ENCODE peak calls at places on chromosomes 3 and 15, in eight cellular contexts. B, V, A, F, O, S, X and K are unnamed samples.

GRCh38 chr15:53910852-53911251 is 67.4 kb upstream of the UNC13C start:
- DNase-seq in B (no peak), S (no peak), A (no peak), O (no peak), F (no peak), V (no peak), X (no peak), K (no peak)

GRCh38 chr3:55198554-55198953 is 270.7 kb upstream of the LRTM1 start:
- DNase-seq in O (no peak), S (no peak), B (peak), F (no peak), X (no peak), A (no peak), V (no peak), K (no peak)

GRCh38 chr15:69392352-69392751 is 21.8 kb upstream of the KIF23 start:
- DNase-seq in S (no peak), B (no peak), O (no peak), A (no peak), F (no peak), X (no peak), V (no peak), K (no peak)

GRCh38 chr3:136778865-136779264 is 26.7 kb upstream of the STAG1 start:
- DNase-seq in V (no peak), O (no peak), B (peak), X (no peak), S (no peak), A (no peak), F (no peak), K (no peak)

GRCh38 chr3:179750720-179751328 is 98.0 kb downstream of the USP13 start:
- DNase-seq in V (no peak), X (peak), S (no peak), F (no peak), A (no peak), O (peak), B (peak), K (no peak)

GRCh38 chr15:73935547-73935946 is 9.3 kb downstream of the LOXL1 start:
- DNase-seq in O (no peak), A (no peak), X (no peak), F (no peak), S (no peak), B (no peak), V (peak), K (no peak)

GRCh38 chr3:136277634-136278033 is 27.5 kb downstream of the PCCB start:
- DNase-seq in B (no peak), O (no peak), X (no peak), F (no peak), S (no peak), A (peak), V (no peak), K (peak)

GRCh38 chr15:42080585-42081462 is 13.5 kb downstream of the PLA2G4D start:
- DNase-seq in O (no peak), F (no peak), S (peak), A (peak), X (no peak), V (no peak), B (peak), K (no peak)

GRCh38 chr3:133937061-133937686 is 41.5 kb upstream of the RAB6B start:
- DNase-seq in X (no peak), V (peak), O (peak), F (no peak), B (no peak), S (peak), A (peak), K (no peak)

GRCh38 chr15:43376017-43376705 is 5.3 kb downstream of the TUBGCP4 start:
- DNase-seq in V (no peak), B (peak), O (peak), A (peak), X (peak), S (no peak), F (no peak), K (no peak)

GRCh38 chr15:30882861-30883433 is 20.8 kb upstream of the FAN1 start:
- DNase-seq in B (no peak), S (no peak), X (no peak), A (no peak), O (no peak), F (no peak), V (no peak), K (no peak)

GRCh38 chr3:42189746-42190145 is 76.2 kb downstream of the CCK start:
- DNase-seq in F (no peak), X (no peak), V (peak), B (peak), O (no peak), S (no peak), A (no peak), K (no peak)

GRCh38 chr3:40717471-40717870 is 192.7 kb downstream of the ZNF621 start:
- DNase-seq in V (no peak), A (no peak), X (no peak), B (no peak), F (no peak), S (no peak), O (peak), K (no peak)

GRCh38 chr3:156681003-156681402 is 6.6 kb downstream of the TIPARP start:
- DNase-seq in O (no peak), A (peak), B (peak), V (no peak), F (no peak), X (peak), S (no peak), K (peak)

GRCh38 chr15:31930967-31931366 is 99.3 kb upstream of the CHRNA7 start:
- DNase-seq in O (no peak), A (no peak), S (no peak), B (no peak), F (no peak), V (no peak), X (no peak), K (no peak)

GRCh38 chr3:146217324-146217723 is 33.6 kb downstream of the PLSCR4 start:
- DNase-seq in X (no peak), F (no peak), S (no peak), O (no peak), A (no peak), B (no peak), V (no peak), K (no peak)

GRCh38 chr3:137165117-137165806 is 207.5 kb downstream of the IL20RB start:
- DNase-seq in X (no peak), O (peak), F (no peak), V (no peak), A (peak), S (no peak), B (peak), K (no peak)

GRCh38 chr15:67510597-67511225 is 10.2 kb upstream of the C15orf61 start:
- DNase-seq in X (no peak), A (no peak), F (no peak), B (peak), O (no peak), S (no peak), V (no peak), K (no peak)

GRCh38 chr15:70190965-70191364 is 93.2 kb upstream of the TLE3 start:
- DNase-seq in X (no peak), F (no peak), V (peak), O (no peak), S (no peak), A (peak), B (no peak), K (no peak)

GRCh38 chr3:183428140-183429023 is at the start of gene MCF2L2:
- DNase-seq in X (no peak), B (peak), S (no peak), V (peak), A (peak), O (peak), F (peak), K (no peak)

GRCh38 chr3:183430325-183430957 is 2.0 kb upstream of the MCF2L2 start:
- DNase-seq in V (no peak), X (no peak), S (no peak), O (peak), A (no peak), B (no peak), F (no peak), K (no peak)

DNA sequence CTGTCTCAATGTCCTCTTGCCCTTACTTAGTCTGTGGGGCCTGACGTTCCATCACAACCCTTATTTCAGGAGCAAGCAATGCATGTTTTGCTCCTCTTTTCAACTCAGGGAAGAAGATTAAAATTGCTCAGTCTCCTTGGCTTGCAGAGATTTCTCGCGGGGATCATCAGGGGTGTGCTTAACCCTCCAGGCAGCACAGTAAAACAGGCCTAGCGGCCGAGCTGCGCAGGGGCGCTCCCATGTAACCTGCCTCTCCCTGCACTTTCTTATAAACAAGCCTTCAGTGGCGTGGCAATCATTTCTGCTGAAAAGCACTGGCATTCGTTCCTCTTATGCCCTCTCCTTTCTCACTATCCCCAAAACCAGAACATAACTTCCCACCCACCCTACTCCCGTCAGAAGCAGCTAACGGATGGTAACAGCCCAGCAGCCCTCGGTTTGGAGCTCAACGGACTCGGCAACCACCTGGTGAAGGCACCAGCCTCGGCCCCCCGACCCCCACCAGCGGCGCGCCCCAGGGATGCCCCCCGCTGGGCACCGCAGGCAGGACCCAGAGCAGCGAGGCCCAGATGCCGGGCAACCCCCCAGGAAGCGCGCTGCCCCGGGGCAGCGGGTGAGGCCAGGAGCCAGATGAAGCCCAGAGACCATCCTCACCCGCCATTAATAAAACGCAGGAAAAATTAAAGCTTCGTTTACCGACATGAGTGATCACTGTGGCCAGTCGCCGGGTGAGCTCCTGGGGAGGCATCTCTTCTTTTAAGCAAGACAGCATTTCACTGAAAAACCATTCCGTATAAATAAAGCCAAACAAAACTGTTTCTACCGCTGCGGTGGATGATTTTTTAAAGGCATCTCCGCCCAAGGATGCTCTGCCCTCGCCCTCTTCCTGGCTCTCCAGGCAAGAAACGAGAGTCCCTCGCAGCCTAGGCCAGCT is 946 bp downstream of the MCF2L2 start:
- DNase-seq in A (peak), S (no peak), O (peak), F (no peak), V (no peak), X (no peak), B (no peak), K (no peak)
- H3K4me3 ChIP-seq in A (peak), S (peak), O (peak), F (peak), V (peak), X (peak), B (peak), K (peak)

GRCh38 chr3:129559565-129560079 is 16.6 kb downstream of the H1-8 start:
- DNase-seq in O (no peak), X (no peak), S (no peak), F (no peak), B (no peak), A (no peak), V (no peak), K (no peak)

GRCh38 chr3:129560931-129561594 is 18.1 kb downstream of the H1-8 start:
- DNase-seq in V (peak), X (no peak), B (peak), O (peak), S (peak), F (peak), A (no peak), K (no peak)

GRCh38 chr3:129558772-129559564 is 16.0 kb downstream of the H1-8 start:
- DNase-seq in X (peak), V (no peak), S (no peak), B (peak), A (no peak), F (no peak), O (no peak), K (no peak)

GRCh38 chr3:129561619-129562248 is 18.8 kb downstream of the H1-8 start:
- DNase-seq in F (no peak), O (no peak), A (no peak), B (no peak), V (no peak), S (no peak), X (no peak), K (no peak)

DNA sequence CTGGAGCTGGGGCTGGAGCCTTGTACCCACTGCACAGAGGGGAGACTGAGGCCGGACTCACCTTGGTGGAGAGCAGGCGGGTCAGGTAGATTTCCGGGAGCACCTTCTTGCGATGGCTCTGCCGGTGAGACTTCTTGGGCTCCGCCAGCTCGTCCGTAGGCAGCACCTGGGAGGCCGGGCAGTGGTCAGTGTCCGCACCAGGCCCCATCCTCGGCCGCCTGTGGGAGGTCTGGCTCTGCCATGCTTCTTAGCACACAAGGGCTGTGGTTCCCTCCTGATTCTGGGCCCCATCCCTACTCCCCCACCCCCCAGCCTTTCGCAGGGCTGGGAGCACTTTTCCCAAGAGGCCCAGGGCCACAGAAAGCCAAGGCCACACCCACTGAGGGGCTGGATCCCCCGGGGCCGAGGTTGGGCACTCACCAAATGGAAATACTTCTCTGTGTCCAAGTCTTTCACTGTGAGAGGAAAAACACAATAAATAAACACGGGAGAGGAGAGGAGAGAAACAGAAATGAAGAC is 17.4 kb downstream of the H1-8 start:
- DNase-seq in O (no peak), B (peak), X (no peak), A (no peak), V (peak), S (no peak), F (no peak), K (no peak)
- H3K4me3 ChIP-seq in O (no peak), B (no peak), X (no peak), A (no peak), V (no peak), S (no peak), F (no peak), K (no peak)

DNA sequence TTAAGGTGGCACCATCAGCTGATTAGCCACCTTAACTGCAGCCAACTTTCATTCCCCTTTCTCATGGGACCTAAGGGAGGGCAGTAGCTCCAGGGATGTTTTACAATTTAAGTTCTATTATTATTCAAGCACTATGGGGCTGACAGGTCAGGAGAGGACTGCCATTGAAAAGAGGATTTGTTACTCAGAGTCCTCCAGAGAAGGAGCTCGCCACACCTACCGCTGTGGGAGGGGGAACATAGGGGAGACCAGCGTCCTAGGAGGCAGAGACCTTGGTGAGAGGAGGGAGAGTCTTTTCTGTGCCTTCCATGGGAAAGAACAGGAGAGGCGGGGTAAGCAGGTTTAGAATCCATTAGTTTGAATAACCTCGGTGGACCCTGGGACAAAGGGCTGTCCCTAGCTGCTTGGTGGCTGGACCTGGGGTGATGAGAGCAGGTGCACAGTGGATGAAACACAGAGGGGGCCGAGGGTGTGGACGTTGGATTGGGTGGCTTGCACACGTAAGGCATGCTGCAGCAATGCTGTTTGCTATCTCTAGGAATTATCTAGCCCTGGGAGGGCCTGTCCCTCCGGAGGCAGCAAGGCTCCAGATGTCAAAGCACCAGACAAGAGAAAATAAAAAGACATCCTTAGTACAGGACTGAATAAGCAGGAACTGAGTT is 14.2 kb downstream of the ATP10A start:
- DNase-seq in O (no peak), A (no peak), B (no peak), F (no peak), V (no peak), X (no peak), S (no peak), K (peak)
- H3K4me3 ChIP-seq in O (no peak), A (no peak), B (no peak), F (peak), V (no peak), X (peak), S (peak), K (no peak)

GRCh38 chr3:178623666-178624255 is 87.5 kb downstream of the KCNMB2 start:
- DNase-seq in S (no peak), A (no peak), B (peak), F (no peak), O (no peak), X (no peak), V (no peak), K (no peak)

GRCh38 chr3:178618907-178619306 is 82.7 kb downstream of the KCNMB2 start:
- DNase-seq in V (no peak), O (no peak), S (no peak), A (no peak), X (no peak), F (no peak), B (no peak), K (no peak)

DNA sequence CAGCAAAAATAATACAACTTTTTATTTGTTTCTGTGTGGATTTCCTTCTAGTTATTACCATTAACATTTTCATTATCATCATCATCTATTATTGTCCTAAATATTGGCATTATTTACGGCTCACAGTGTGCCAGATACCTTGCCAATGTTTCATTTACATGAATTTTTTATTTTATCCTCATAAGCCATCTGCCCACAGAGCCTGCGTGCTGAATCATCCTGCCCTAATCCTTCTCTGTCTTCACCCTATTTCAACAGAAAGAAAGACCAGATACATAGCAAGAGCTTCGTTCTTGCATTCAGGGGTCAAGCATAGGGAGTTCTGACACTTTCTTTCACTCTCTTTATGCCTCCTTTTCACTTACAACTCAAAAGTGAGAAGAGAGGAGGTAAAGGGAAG is 82.0 kb downstream of the KCNMB2 start:
- DNase-seq in V (no peak), A (no peak), X (no peak), S (no peak), B (no peak), O (no peak), F (no peak), K (no peak)
- H3K4me3 ChIP-seq in V (no peak), A (no peak), X (no peak), S (no peak), B (no peak), O (no peak), F (no peak), K (no peak)

GRCh38 chr15:96183020-96183926 is 147.2 kb upstream of the NR2F2 start:
- DNase-seq in V (no peak), X (peak), F (no peak), O (no peak), A (no peak), B (no peak), S (no peak), K (no peak)
- H3K4me3 ChIP-seq in V (no peak), X (peak), F (no peak), O (no peak), A (no peak), B (no peak), S (no peak), K (no peak)

DNA sequence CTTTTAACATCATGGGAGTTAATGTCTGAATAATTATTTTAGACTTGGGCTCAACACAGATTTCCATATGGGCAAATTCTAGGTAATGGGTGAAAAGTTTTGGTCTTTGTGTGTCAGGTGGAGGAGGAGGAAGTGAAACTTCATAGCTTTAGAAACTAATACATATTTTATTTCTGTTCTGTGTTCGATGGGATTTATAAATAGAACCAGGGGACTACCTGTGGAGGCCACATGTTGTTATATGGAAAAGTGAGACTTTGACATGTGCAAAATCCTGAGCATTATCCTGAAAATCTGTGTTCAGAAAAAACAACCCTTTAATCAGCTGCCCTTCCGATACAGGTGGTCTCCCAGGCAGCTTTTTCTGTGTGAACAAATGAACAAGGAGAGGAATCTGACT is 209.5 kb downstream of the SOX2 start:
- DNase-seq in A (no peak), O (no peak), S (no peak), B (no peak), X (no peak), V (no peak), F (no peak), K (no peak)
- H3K4me3 ChIP-seq in A (no peak), O (no peak), S (no peak), B (no peak), X (no peak), V (no peak), F (no peak), K (no peak)